ENCODE peak calls at places on chromosomes 11 and 22, in five cellular contexts. N is progenitor cell of endocrine pancreas, H is HFFc6, Y is tibial artery, P is NCI-H524. C is an unnamed sample.

GRCh38 chr11:61955416-61956135 is 5.4 kb downstream of the BEST1 start:
- DNase-seq in H (no peak), N (no peak), P (no peak), Y (no peak), C (no peak)

GRCh38 chr11:125370561-125371389 is 125.3 kb downstream of the FEZ1 start:
- DNase-seq in N (no peak), P (peak; percentile 87), Y (no peak), H (no peak), C (no peak)

GRCh38 chr11:106540001-106540400 is 462.5 kb downstream of the AASDHPPT start:
- DNase-seq in P (no peak), Y (no peak), N (no peak), H (no peak), C (no peak)

GRCh38 chr11:128772814-128773213 is 78.9 kb downstream of the FLI1 start:
- DNase-seq in N (no peak), H (no peak), Y (peak; percentile 53), P (peak; percentile 62), C (no peak)

GRCh38 chr11:124830749-124831148 is 30.5 kb upstream of the MSANTD2 start:
- DNase-seq in P (no peak), N (no peak), Y (no peak), H (no peak), C (no peak)

GRCh38 chr11:45410391-45411215 is 124.5 kb upstream of the SYT13 start:
- DNase-seq in Y (no peak), N (no peak), P (no peak), H (no peak), C (no peak)

GRCh38 chr11:73236879-73237278 is 18.8 kb downstream of the P2RY2 start:
- DNase-seq in Y (no peak), P (no peak), N (no peak), H (peak; percentile 13), C (no peak)

GRCh38 chr22:38758276-38758945 is 2.6 kb upstream of the SUN2 start:
- DNase-seq in P (no peak), Y (no peak), N (no peak), H (no peak), C (no peak)

GRCh38 chr11:72478596-72479143 is 44.3 kb upstream of the CLPB start:
- DNase-seq in N (no peak), H (no peak), Y (no peak), P (no peak), C (no peak)

C was measured in sigmoid colon.